ENCODE peak calls at places on chromosomes 1 and 21, in five cellular contexts. I is thoracic aorta, H is NCI-H774, X is T1000, G is colonic mucosa. C is an unnamed sample.

GRCh38 chr21:30994917-30995316 is 43.4 kb downstream of the KRTAP19-8 start:
- DNase-seq in H (no peak), I (no peak), G (no peak), X (no peak), C (no peak)

GRCh38 chr1:41427943-41428735 is 56.3 kb downstream of the EDN2 start:
- DNase-seq in X (no peak), I (no peak), G (no peak), H (no peak), C (no peak)

GRCh38 chr1:215517441-215517891 is 49.6 kb upstream of the KCTD3 start:
- DNase-seq in G (no peak), H (no peak), X (no peak), I (no peak), C (no peak)

GRCh38 chr1:177065430-177065829 is 99.1 kb downstream of the ASTN1 start:
- DNase-seq in X (no peak), I (no peak), G (no peak), H (no peak), C (no peak)

GRCh38 chr21:45562401-45562800 is 20.2 kb upstream of the SLC19A1 start:
- DNase-seq in I (no peak), G (peak), H (no peak), X (no peak), C (no peak)

GRCh38 chr1:29286194-29286767 is 50.0 kb downstream of the PTPRU start:
- DNase-seq in G (no peak), H (no peak), I (no peak), X (no peak), C (no peak)

GRCh38 chr1:109112056-109112651 is 1.8 kb upstream of the ELAPOR1 start:
- DNase-seq in G (no peak), X (no peak), I (no peak), H (no peak), C (peak)

GRCh38 chr1:165185161-165185889 is 171.2 kb downstream of the LMX1A start:
- DNase-seq in G (no peak), X (no peak), I (no peak), H (no peak), C (no peak)

GRCh38 chr1:56095924-56096655 is 483.3 kb downstream of the PLPP3 start:
- DNase-seq in I (no peak), G (no peak), X (no peak), H (no peak), C (peak)

GRCh38 chr21:42616366-42617340 is 36.8 kb upstream of the PDE9A start:
- DNase-seq in H (no peak), G (no peak), X (no peak), I (no peak), C (no peak)

GRCh38 chr21:46217511-46218196 is 10.9 kb downstream of the LSS start:
- DNase-seq in H (no peak), G (no peak), I (no peak), X (no peak), C (no peak)

GRCh38 chr1:226408285-226409184 is 642 bp upstream of the PARP1 start:
- DNase-seq in X (no peak), G (peak), I (no peak), H (no peak), C (no peak)

GRCh38 chr1:45913183-45913924 is 109.9 kb downstream of the MAST2 start:
- DNase-seq in X (peak), G (peak), H (no peak), I (peak), C (peak)

GRCh38 chr1:2801535-2802291 is at the start of gene TTC34:
- DNase-seq in G (peak), I (no peak), X (no peak), H (no peak), C (no peak)

GRCh38 chr1:179876289-179876715 is 1.3 kb downstream of the TOR1AIP2 start:
- DNase-seq in I (no peak), H (no peak), G (peak), X (no peak), C (no peak)

C was measured in AG08396.